ENCODE peak calls at places on chromosomes 6 and 20, in four cellular contexts. L is K562, R is GM12891, D is GM12878. O is an unnamed sample.

GRCh38 chr6:13327691-13328075 is 654 bp downstream of the TBC1D7 start:
- DNase-seq in D (no peak), L (peak), R (no peak), O (no peak)

GRCh38 chr20:62303327-62304226 is 780 bp downstream of the ADRM1 start:
- DNase-seq in D (no peak), R (peak), L (no peak), O (peak)

GRCh38 chr6:33204165-33204414 is 365 bp upstream of the HSD17B8 start:
- DNase-seq in D (no peak), L (no peak), R (no peak), O (no peak)

GRCh38 chr6:116152620-116153019 is 26.7 kb upstream of the COL10A1 start:
- DNase-seq in R (no peak), D (no peak), L (no peak), O (no peak)

GRCh38 chr20:50645253-50646068 is 45.9 kb downstream of the RIPOR3 start:
- DNase-seq in L (no peak), R (no peak), D (no peak), O (no peak)

GRCh38 chr6:107730106-107730505 is 94.0 kb downstream of the SCML4 start:
- DNase-seq in D (no peak), R (no peak), L (no peak), O (no peak)

GRCh38 chr6:74199146-74199680 is 503.2 kb downstream of the CD109 start:
- DNase-seq in R (no peak), D (no peak), L (no peak), O (no peak)

GRCh38 chr6:139881251-139881650 is 506.8 kb upstream of the CITED2 start:
- DNase-seq in D (no peak), L (no peak), R (no peak), O (no peak)

GRCh38 chr6:26432622-26433021 is 7.7 kb upstream of the BTN3A3 start:
- DNase-seq in D (no peak), R (no peak), L (no peak), O (no peak)

GRCh38 chr20:50190251-50191064 is at the start of gene CEBPB:
- DNase-seq in D (no peak), L (peak), R (peak), O (peak)

GRCh38 chr6:165090206-165090605 is 219.2 kb downstream of the C6orf118 start:
- DNase-seq in R (no peak), D (no peak), L (no peak), O (no peak)

GRCh38 chr20:45828589-45828988 is 1.5 kb upstream of the TNNC2 start:
- DNase-seq in L (no peak), R (no peak), D (no peak), O (no peak)

GRCh38 chr6:20021795-20022194 is 184.6 kb downstream of the ID4 start:
- DNase-seq in R (no peak), L (no peak), D (no peak), O (no peak)

GRCh38 chr6:157726892-157727628 is 96.0 kb upstream of the SNX9 start:
- DNase-seq in D (no peak), L (no peak), R (no peak), O (no peak)

GRCh38 chr20:10565191-10565921 is 108.4 kb downstream of the JAG1 start:
- DNase-seq in D (no peak), R (no peak), L (no peak), O (peak)

GRCh38 chr6:167275001-167275400 is 16.1 kb upstream of the UNC93A start:
- DNase-seq in D (no peak), L (no peak), R (no peak), O (no peak)

GRCh38 chr6:45920819-45921511 is 94.7 kb downstream of the CLIC5 start:
- DNase-seq in D (peak), L (no peak), R (no peak), O (no peak)

GRCh38 chr6:140174509-140174908 is 800.1 kb upstream of the CITED2 start:
- DNase-seq in D (no peak), L (no peak), R (no peak), O (no peak)

GRCh38 chr6:15350386-15351083 is 104.7 kb downstream of the JARID2 start:
- DNase-seq in R (no peak), D (no peak), L (no peak), O (no peak)

GRCh38 chr6:5772634-5773230 is 234.0 kb downstream of the NRN1 start:
- DNase-seq in R (no peak), L (no peak), D (no peak), O (no peak)

GRCh38 chr6:16737389-16737788 is 23.9 kb downstream of the ATXN1 start:
- DNase-seq in L (no peak), R (no peak), D (no peak), O (no peak)
- TF ChIP-seq SPI1 in L (no peak), R (no peak), D (no peak), O (no peak)

DNA sequence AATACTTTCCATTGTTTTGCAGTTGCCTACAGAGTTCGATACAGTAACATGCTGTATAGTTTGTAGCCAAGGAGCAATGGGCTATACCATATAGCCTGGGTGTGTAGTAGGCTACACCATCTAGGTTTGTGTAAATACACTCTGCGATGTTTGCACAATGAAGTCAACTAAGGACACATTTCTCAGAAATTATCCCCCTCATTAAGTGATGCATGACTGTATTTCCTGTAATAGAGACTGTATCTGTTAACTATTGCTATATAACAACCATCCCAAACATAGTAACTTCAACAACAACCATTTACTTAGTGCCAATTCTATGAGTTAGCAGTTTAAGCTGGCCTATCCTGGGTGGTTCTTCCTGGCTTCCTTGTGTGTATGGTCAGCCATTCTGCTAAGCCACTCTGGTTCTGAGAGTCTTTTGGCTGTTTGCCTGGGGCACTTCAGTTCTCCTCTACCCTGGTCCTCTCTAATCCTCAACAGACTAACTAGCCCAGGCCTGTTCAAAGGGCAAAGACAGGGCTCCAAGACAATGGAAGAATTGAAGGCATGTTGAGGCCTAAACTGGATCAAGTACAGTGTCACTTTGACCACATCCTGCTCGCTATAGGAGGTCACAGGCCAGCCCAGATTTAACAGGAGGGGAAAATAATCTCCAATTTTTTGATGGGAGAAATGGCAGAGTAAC is 124.0 kb downstream of the PLCB1 start:
- DNase-seq in L (no peak), D (no peak), R (no peak), O (no peak)
- TF ChIP-seq SPI1 in L (no peak), D (no peak), R (no peak), O (no peak)

GRCh38 chr6:25050356-25050755 is 114.6 kb upstream of the RIPOR2 start:
- DNase-seq in R (no peak), D (no peak), L (no peak), O (peak)
- TF ChIP-seq SPI1 in R (no peak), D (no peak), L (no peak), O (no peak)

DNA sequence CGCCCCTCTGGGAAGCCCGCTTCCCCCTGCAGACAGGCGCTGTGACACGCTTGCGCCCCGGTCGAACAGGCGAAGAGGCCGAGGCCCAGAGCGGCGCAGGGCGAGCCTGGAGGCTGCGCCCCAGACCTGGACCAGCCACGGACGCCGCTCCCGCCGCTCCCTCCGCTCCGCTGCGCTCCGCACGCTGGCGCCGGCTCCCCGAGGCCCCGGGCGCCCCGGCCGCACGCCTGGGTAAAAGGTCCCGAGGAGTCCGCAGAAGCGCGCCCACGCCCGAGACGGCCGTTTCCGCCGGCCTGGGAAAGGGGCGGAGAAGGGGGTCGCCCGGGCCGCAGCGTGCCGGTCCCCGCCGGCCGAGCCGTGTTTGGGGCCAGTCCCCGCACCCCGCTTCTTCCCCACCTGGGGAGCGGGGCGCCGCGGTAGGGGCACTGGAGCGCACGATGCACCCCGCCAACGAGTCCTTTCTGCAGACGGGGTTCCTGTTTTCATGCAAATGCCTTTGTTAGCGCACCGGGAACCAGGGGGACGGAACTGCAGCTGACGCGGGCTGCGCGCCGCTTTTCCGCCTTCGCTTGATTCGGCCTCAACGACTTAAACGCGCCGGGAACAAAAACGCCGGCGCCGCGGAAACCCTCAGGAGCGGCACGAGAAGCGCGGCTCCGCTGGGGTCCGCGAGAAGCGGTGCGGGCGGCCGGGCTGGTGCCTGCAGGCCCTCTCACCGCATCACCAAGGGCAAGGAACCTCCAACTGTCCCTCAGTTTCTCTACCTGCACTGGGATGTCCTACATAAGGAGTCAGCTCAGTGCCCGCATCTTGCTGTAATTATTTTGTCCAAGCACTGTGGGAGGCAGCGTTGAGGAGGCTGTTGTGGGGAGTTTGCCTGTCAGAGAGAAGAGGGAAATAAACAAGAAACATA is 91.7 kb upstream of the SIRPA start:
- DNase-seq in L (no peak), D (no peak), R (peak), O (peak)
- TF ChIP-seq SPI1 in L (no peak), D (peak), R (peak), O (peak)

DNA sequence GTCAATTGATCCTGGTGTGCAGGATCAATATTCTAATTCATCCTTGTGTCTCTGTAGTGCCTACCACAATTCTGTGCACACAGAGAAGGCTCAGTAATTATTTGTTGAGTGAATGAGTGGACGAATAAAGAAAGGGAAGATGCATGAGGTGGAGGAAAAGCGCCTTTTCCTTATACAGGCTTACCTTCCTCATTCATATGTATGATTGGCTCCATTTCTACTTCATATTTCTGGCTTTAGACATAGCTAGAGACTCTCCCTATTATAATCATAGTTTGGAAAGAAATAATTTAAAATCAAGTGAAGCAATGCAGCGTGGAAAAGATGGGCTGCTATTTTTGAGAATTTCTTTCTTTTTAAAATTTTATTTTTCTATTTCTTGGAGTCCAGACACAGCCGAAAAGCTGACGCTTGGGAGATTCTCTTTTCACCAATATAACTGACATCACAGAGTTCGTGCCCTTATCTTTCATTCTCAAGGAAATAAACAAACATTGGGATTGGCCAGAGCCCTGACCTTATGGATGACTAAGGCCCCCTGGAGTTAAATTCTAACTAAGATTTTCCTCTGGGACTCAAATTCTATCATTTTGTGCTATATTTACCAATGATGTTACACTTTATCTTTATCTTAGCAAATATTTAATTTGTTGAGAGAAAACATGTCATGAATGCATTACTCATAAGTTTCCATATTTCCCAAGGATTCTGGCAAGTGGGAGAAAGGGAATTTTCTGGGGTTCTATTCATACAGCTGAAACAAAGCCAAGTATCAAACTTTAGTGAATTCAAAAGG is 48.1 kb downstream of the PRL start:
- DNase-seq in R (no peak), L (no peak), D (no peak), O (no peak)
- TF ChIP-seq SPI1 in R (no peak), L (no peak), D (no peak), O (no peak)

GRCh38 chr6:142048593-142048980 is 84.1 kb upstream of the GJE1 start:
- DNase-seq in D (no peak), R (no peak), L (no peak), O (no peak)

GRCh38 chr6:142051404-142051803 is 81.3 kb upstream of the GJE1 start:
- DNase-seq in L (no peak), D (no peak), R (no peak), O (no peak)

GRCh38 chr6:142045380-142046270 is 87.1 kb upstream of the GJE1 start:
- DNase-seq in L (no peak), R (no peak), D (no peak), O (no peak)

DNA sequence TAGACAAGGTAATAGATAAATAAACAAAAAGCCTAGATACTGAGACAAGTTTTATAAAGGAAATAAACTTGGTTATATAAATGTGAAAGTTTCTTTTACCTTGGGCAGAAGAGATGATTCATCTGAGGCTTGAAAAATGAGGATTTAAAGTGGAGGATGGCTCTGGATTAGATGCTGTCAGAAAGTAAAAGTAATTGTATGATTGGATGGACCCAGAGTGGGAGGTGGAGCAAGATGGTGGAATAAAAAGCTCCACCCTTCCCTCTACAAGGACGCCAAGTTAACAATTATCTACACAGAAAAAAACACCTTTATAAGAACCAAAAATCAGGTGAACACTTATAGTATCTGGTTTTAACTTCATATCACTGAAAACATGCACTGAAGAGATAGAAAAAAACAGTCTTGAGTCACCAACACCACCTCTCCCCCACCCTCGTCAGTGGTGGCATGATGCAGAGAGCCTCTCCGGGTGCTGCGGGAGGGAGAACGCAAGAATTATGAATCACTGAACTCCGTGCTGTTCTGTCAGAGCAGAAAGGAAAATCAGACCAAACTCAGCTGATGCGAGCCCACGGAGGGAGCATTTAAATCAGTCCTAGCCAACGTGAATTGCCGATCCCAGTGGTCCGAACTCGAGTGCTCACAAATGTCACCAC is 84.7 kb upstream of the GJE1 start:
- DNase-seq in L (no peak), R (no peak), D (no peak), O (no peak)
- TF ChIP-seq SPI1 in L (no peak), R (no peak), D (no peak), O (no peak)

GRCh38 chr6:159302196-159302595 is 133.0 kb downstream of the FNDC1 start:
- DNase-seq in D (no peak), L (no peak), R (no peak), O (no peak)
- TF ChIP-seq SPI1 in D (no peak), L (no peak), R (no peak), O (no peak)

GRCh38 chr6:144437105-144437504 is 152.0 kb downstream of the UTRN start:
- DNase-seq in R (no peak), L (no peak), D (no peak), O (no peak)

GRCh38 chr6:144435602-144436426 is 150.7 kb downstream of the UTRN start:
- DNase-seq in L (no peak), R (no peak), D (no peak), O (no peak)

GRCh38 chr6:144438103-144438502 is 153.0 kb downstream of the UTRN start:
- DNase-seq in R (no peak), D (no peak), L (no peak), O (no peak)

GRCh38 chr6:144439016-144439415 is 153.9 kb downstream of the UTRN start:
- DNase-seq in L (no peak), R (no peak), D (no peak), O (no peak)

DNA sequence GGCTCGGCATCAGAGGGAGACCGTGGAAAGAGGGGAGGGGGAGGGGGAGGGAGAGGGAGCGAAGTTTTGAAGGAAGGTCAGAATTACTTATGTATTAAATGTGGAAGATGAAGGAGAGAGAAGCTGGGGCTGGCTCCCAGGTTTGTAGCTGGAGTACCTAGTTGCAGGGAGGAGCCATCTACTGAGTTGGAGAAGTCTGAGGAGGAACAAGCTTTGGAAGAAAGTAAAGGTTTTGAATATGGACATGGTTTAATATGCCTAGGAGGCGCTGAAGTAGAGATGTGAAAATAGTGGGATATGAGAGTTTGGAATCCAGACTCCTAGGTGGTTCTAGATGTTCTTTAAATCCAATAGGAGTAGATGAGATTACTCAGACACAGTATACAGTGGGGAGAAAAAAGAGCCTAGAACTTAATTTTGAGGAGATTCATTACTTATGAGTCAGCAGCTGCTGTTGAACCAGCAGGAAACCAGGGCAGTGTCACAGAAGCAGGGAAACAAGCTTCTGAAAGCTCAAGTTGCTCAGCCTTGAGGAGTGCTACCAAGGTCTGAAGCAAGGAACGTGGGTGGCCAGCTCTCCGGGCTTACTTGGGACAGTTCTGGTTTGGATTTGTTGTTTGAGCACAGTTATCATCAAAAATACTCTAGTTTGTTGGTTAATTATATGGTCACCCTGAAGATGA is 149.3 kb downstream of the UTRN start:
- DNase-seq in D (no peak), R (no peak), L (no peak), O (no peak)
- TF ChIP-seq SPI1 in D (no peak), R (no peak), L (no peak), O (no peak)

O was measured in HL-60.